ENCODE peak calls at places on chromosomes 11 and 22, in five cellular contexts. One of them, this sample, is unnamed.
A peak's percentile ranks its signal among the peaks of the same experiment; 100 is the strongest.

GRCh38 chr11:35531246-35531645 is 5.8 kb upstream of the PAMR1 start:
- DNase-seq in K562: no peak
- DNase-seq in A549: no peak
- DNase-seq in GM12878: no peak
- DNase-seq in HepG2: no peak
- DNase-seq in this sample: no peak

GRCh38 chr11:77205467-77206263 is 77.6 kb downstream of the MYO7A start:
- DNase-seq in K562: no peak
- DNase-seq in A549: no peak
- DNase-seq in GM12878: no peak
- DNase-seq in HepG2: no peak
- DNase-seq in this sample: no peak

GRCh38 chr11:38123673-38124072 is 1525.6 kb upstream of the RAG2 start:
- DNase-seq in K562: no peak
- DNase-seq in A549: no peak
- DNase-seq in GM12878: no peak
- DNase-seq in HepG2: no peak
- DNase-seq in this sample: no peak

GRCh38 chr22:23388492-23389009 is 191.5 kb downstream of the IGLL1 start:
- DNase-seq in K562: no peak
- DNase-seq in A549: no peak
- DNase-seq in GM12878: no peak
- DNase-seq in HepG2: no peak
- DNase-seq in this sample: no peak

GRCh38 chr22:40620464-40621046 is 16.0 kb downstream of the MRTFA start:
- DNase-seq in K562: peak; percentile 61
- DNase-seq in A549: peak; percentile 32
- DNase-seq in GM12878: no peak
- DNase-seq in HepG2: no peak
- DNase-seq in this sample: no peak

GRCh38 chr11:120195601-120196289 is 15.1 kb upstream of the OAF start:
- DNase-seq in K562: no peak
- DNase-seq in A549: no peak
- DNase-seq in GM12878: no peak
- DNase-seq in HepG2: no peak
- DNase-seq in this sample: no peak

GRCh38 chr11:116461789-116462188 is 311.0 kb downstream of the BUD13 start:
- DNase-seq in K562: no peak
- DNase-seq in A549: no peak
- DNase-seq in GM12878: no peak
- DNase-seq in HepG2: no peak
- DNase-seq in this sample: no peak

GRCh38 chr22:42907404-42908081 is 50.5 kb upstream of the ARFGAP3 start:
- DNase-seq in K562: no peak
- DNase-seq in A549: no peak
- DNase-seq in GM12878: no peak
- DNase-seq in HepG2: no peak
- DNase-seq in this sample: no peak

GRCh38 chr22:19871845-19872778 is 17.4 kb upstream of the GNB1L start:
- DNase-seq in K562: no peak
- DNase-seq in A549: no peak
- DNase-seq in GM12878: no peak
- DNase-seq in HepG2: no peak
- DNase-seq in this sample: peak; percentile 45

GRCh38 chr11:118009821-118010737 is 23.9 kb downstream of the IL10RA start:
- DNase-seq in K562: no peak
- DNase-seq in A549: no peak
- DNase-seq in GM12878: no peak
- DNase-seq in HepG2: no peak
- DNase-seq in this sample: peak; percentile 22

DNA sequence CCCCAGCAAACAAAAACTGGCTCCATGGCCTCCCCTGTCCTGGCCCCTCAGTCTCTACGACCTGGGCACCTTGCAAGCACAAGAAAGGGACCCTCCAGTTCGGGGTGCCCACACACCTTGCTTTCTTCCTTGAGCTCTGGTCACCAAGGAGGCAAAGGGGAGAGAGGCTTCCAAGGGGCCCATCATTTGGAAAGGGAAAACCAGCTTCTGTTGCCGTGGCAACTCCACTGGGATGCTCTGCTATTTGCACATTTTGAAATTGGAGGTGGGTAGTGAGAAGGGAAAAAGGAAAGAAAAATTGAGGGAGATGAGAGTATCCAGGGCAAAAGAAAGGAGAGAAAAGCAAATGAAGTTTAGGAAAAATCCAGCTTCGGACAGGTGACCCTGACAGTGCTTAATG is 388.4 kb downstream of the SHANK2 start:
- DNase-seq in K562: no peak
- DNase-seq in A549: no peak
- DNase-seq in GM12878: no peak
- DNase-seq in HepG2: no peak
- DNase-seq in this sample: no peak
- TF ChIP-seq HDAC2 in K562: no peak
- TF ChIP-seq HDAC2 in A549: no peak
- TF ChIP-seq HDAC2 in GM12878: no peak
- TF ChIP-seq HDAC2 in HepG2: no peak
- TF ChIP-seq HDAC2 in this sample: no peak

GRCh38 chr11:83583953-83584352 is 297.8 kb upstream of the CCDC90B start:
- DNase-seq in K562: no peak
- DNase-seq in A549: no peak
- DNase-seq in GM12878: peak; percentile 56
- DNase-seq in HepG2: no peak
- DNase-seq in this sample: no peak
- TF ChIP-seq HDAC2 in K562: no peak
- TF ChIP-seq HDAC2 in A549: no peak
- TF ChIP-seq HDAC2 in GM12878: no peak
- TF ChIP-seq HDAC2 in HepG2: no peak
- TF ChIP-seq HDAC2 in this sample: no peak

DNA sequence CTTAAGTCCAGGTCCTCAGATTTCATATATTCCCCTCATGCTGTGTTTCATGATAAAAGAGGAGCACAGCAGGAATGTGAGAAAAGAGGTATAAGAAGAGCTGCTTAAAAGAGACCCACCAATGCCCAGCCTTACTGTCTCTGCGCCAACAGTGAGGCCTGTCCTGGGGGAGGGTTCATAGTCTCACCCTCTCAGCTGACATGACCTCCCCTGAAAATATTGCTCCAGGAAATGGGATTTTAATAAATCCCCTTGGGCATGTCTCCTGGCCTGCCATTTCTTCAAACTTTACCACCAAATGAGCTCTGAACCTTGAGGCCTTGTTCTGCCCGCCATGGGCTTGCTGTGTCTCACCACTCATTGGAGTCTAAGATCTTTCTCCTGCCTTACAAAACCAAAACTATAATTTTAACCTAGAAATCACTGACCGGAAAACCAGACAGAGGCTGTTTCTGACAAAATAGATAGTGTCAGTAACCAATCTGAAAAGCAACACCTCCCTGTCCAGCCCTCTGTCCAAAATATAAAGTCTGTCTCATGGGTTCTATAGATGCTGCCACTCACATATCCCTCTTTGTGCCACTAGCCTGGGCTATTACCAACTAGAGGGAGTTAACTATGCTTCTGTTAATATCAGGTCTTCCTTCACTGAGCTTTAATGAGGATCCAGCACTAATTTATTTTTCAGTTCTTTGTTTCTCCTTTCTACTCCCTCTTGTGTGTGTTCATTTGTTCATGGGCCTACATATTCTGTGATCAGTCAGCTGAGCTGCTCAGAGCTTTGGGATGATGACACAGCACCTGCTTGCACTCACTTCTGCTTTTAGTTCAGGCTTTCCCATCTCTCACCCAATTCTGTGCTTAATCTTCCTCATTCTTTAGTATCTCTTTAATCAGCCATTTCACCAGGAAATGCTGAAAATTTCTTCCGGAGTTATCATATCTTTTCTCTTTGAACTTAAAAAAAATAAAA is at the start of gene OR2AG2:
- DNase-seq in K562: no peak
- DNase-seq in A549: no peak
- DNase-seq in GM12878: peak; percentile 37
- DNase-seq in HepG2: no peak
- DNase-seq in this sample: no peak
- TF ChIP-seq HDAC2 in K562: no peak
- TF ChIP-seq HDAC2 in A549: no peak
- TF ChIP-seq HDAC2 in GM12878: no peak
- TF ChIP-seq HDAC2 in HepG2: no peak
- TF ChIP-seq HDAC2 in this sample: no peak

GRCh38 chr11:93908689-93909088 is 58.3 kb upstream of the VSTM5 start:
- DNase-seq in K562: no peak
- DNase-seq in A549: no peak
- DNase-seq in GM12878: no peak
- DNase-seq in HepG2: no peak
- DNase-seq in this sample: no peak
- TF ChIP-seq HDAC2 in K562: no peak
- TF ChIP-seq HDAC2 in A549: no peak
- TF ChIP-seq HDAC2 in GM12878: no peak
- TF ChIP-seq HDAC2 in HepG2: no peak
- TF ChIP-seq HDAC2 in this sample: no peak

GRCh38 chr22:29081499-29082236 is 8.8 kb downstream of the KREMEN1 start:
- DNase-seq in K562: no peak
- DNase-seq in A549: no peak
- DNase-seq in GM12878: no peak
- DNase-seq in HepG2: no peak
- DNase-seq in this sample: no peak

GRCh38 chr22:29080061-29080975 is 7.5 kb downstream of the KREMEN1 start:
- DNase-seq in K562: no peak
- DNase-seq in A549: no peak
- DNase-seq in GM12878: no peak
- DNase-seq in HepG2: no peak
- DNase-seq in this sample: no peak

GRCh38 chr22:29079218-29079901 is 6.5 kb downstream of the KREMEN1 start:
- DNase-seq in K562: no peak
- DNase-seq in A549: no peak
- DNase-seq in GM12878: no peak
- DNase-seq in HepG2: no peak
- DNase-seq in this sample: no peak

GRCh38 chr22:29082826-29083545 is 10.2 kb downstream of the KREMEN1 start:
- DNase-seq in K562: no peak
- DNase-seq in A549: no peak
- DNase-seq in GM12878: no peak
- DNase-seq in HepG2: no peak
- DNase-seq in this sample: no peak

DNA sequence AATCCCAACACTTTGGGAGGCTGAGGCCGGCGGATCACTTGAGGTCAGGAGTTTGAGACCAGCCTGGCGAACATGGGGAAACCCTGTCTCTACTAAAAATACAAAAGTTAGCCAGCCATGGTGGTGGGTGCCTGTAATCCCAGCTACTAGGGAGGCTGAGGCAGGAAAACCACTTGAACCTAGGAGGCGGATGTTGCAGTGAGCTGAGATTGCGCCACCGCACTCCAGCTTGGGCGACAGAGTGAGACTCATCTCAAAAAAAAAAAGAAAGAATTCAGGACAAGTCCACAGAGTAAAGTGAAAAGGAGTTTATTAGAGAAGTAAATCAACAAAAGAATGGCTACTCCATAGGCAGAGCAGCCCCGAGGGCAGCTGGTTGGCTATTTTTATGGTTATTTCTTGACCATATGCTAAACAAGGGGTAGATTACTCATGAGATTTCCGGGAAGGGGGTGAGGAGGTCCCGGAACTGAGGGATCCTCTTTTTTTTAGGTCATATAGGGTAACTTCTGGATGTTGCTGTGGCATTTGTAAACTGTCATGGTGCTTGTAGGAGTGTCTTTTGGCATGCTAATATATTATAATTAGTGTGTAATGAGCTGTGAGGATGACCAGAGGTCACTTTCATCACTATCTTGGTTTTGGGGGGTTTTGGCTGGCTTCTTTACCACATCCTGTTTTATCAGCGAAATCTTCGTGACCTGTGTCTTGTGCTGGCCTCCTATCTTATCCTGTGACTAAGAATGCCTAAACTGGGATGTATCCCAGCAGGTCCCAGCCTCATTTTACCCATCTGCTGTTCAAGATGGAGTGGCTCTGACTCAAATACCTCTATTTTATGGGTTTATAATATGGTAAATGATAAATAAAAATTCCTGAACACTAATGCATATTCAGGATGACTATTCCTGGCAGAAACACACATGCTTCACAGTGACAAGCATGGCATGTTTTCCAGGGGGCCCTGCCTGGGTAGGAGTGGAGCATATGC is 11.0 kb downstream of the KREMEN1 start:
- DNase-seq in K562: no peak
- DNase-seq in A549: no peak
- DNase-seq in GM12878: no peak
- DNase-seq in HepG2: no peak
- DNase-seq in this sample: no peak
- TF ChIP-seq HDAC2 in K562: no peak
- TF ChIP-seq HDAC2 in A549: no peak
- TF ChIP-seq HDAC2 in GM12878: no peak
- TF ChIP-seq HDAC2 in HepG2: no peak
- TF ChIP-seq HDAC2 in this sample: no peak

DNA sequence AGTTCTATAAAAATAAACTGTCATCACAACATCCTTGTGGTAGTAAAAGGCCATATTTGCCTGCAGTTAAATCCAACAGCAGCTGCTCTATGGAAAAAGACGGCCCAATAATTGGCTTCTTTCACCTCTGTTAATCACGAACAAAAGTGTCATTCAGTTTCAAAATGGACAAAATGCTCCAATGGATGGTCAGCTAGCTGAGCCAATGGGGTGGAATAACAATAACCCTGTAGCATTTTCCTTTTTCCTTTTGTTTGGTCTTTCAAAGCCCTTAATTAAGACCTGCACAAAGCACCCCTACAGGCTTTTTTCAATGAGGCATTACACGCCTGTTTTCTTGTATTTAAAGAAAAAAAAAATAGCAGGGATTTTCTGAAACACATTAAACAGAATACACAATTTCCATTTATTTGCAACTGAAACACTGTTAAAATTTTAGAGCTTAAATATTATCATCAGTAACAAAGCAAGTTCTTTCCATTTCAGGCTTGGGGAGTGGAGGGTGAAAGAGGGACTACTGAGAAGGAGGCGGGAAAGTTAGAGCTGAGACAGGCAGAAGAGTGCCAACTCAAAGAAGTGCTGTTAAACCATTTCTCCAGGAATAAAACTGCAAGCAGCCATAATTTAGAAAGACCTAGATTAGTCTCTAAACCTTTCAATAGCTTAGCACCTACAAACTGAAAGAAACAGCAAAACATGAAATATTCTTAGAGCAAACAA is 28.7 kb downstream of the LGR4 start:
- DNase-seq in K562: no peak
- DNase-seq in A549: no peak
- DNase-seq in GM12878: no peak
- DNase-seq in HepG2: no peak
- DNase-seq in this sample: no peak
- TF ChIP-seq HDAC2 in K562: no peak
- TF ChIP-seq HDAC2 in A549: no peak
- TF ChIP-seq HDAC2 in GM12878: no peak
- TF ChIP-seq HDAC2 in HepG2: no peak
- TF ChIP-seq HDAC2 in this sample: peak; percentile 38

GRCh38 chr11:1453611-1454386 is 32.8 kb downstream of the MOB2 start:
- DNase-seq in K562: peak; percentile 68
- DNase-seq in A549: no peak
- DNase-seq in GM12878: peak; percentile 2
- DNase-seq in HepG2: peak; percentile 44
- DNase-seq in this sample: peak; percentile 74
- TF ChIP-seq HDAC2 in K562: no peak
- TF ChIP-seq HDAC2 in A549: no peak
- TF ChIP-seq HDAC2 in GM12878: no peak
- TF ChIP-seq HDAC2 in HepG2: no peak
- TF ChIP-seq HDAC2 in this sample: no peak

GRCh38 chr11:93718057-93718563 is 23.2 kb downstream of the TAF1D start:
- DNase-seq in K562: peak; percentile 80
- DNase-seq in A549: no peak
- DNase-seq in GM12878: peak; percentile 64
- DNase-seq in HepG2: no peak
- DNase-seq in this sample: no peak
- TF ChIP-seq HDAC2 in K562: peak; percentile 90
- TF ChIP-seq HDAC2 in A549: no peak
- TF ChIP-seq HDAC2 in GM12878: no peak
- TF ChIP-seq HDAC2 in HepG2: no peak
- TF ChIP-seq HDAC2 in this sample: no peak